ENCODE peak calls at places on chromosomes 11 and 22, in six cellular contexts. Q, F, Z, W, V and L are unnamed samples.

GRCh38 chr11:126878892-126879291 is 121.7 kb downstream of the KIRREL3 start:
- DNase-seq in Z (no peak), V (no peak), W (no peak), Q (no peak), F (no peak), L (no peak)

GRCh38 chr11:16805942-16806341 is 67.5 kb downstream of the C11orf58 start:
- DNase-seq in Z (no peak), V (no peak), F (no peak), W (no peak), Q (no peak), L (no peak)

GRCh38 chr11:117160826-117161225 is 16.7 kb downstream of the PAFAH1B2 start:
- DNase-seq in Q (no peak), V (no peak), W (peak; percentile 56), F (no peak), Z (no peak), L (no peak)

GRCh38 chr22:47544696-47545095 is 782.2 kb downstream of the TBC1D22A start:
- DNase-seq in F (no peak), W (no peak), V (no peak), Q (no peak), Z (no peak), L (no peak)

GRCh38 chr22:40009231-40009769 is 14.5 kb downstream of the FAM83F start:
- DNase-seq in F (no peak), Z (no peak), Q (peak; percentile 15), W (no peak), V (no peak), L (no peak)

GRCh38 chr22:22109693-22110466 is 127.3 kb upstream of the TOP3B start:
- DNase-seq in V (no peak), F (no peak), Q (no peak), Z (no peak), W (no peak), L (no peak)

GRCh38 chr11:74570266-74571061 is 21.9 kb upstream of the POLD3 start:
- DNase-seq in F (peak; percentile 53), W (peak; percentile 73), Q (peak; percentile 58), V (no peak), Z (no peak), L (no peak)

GRCh38 chr22:17198188-17199130 is 20.8 kb downstream of the ADA2 start:
- DNase-seq in Z (no peak), V (no peak), F (peak; percentile 35), W (peak; percentile 59), Q (no peak), L (no peak)

GRCh38 chr11:69002743-69003231 is 10.3 kb downstream of the MRGPRF start:
- DNase-seq in W (no peak), F (no peak), Z (no peak), Q (no peak), V (no peak), L (no peak)

GRCh38 chr11:120331301-120331966 is 4.8 kb upstream of the ARHGEF12 start:
- DNase-seq in F (no peak), W (peak; percentile 83), V (no peak), Z (no peak), Q (peak; percentile 66), L (peak; percentile 29)

GRCh38 chr11:93572621-93573020 is 29.4 kb upstream of the SMCO4 start:
- DNase-seq in W (no peak), Q (no peak), F (no peak), Z (no peak), V (no peak), L (no peak)

GRCh38 chr11:4203603-4204360 is 109.2 kb downstream of the RRM1 start:
- DNase-seq in Z (no peak), W (no peak), V (no peak), F (no peak), Q (no peak), L (no peak)

GRCh38 chr22:20380486-20380885 is 13.5 kb upstream of the ZNF74 start:
- DNase-seq in V (no peak), W (no peak), F (no peak), Z (no peak), Q (no peak), L (no peak)

GRCh38 chr11:65279713-65280459 is 18.1 kb downstream of the POLA2 start:
- DNase-seq in Q (peak; percentile 99), F (peak; percentile 78), W (peak; percentile 92), Z (no peak), V (no peak), L (peak; percentile 87)

GRCh38 chr22:37492428-37493344 is 6.5 kb upstream of the MFNG start:
- DNase-seq in F (no peak), W (peak; percentile 67), V (no peak), Q (peak; percentile 37), Z (no peak), L (no peak)

GRCh38 chr11:20364412-20364792 is 888 bp downstream of the HTATIP2 start:
- DNase-seq in Z (no peak), Q (no peak), F (no peak), V (no peak), W (no peak), L (no peak)

GRCh38 chr22:47724751-47725150 is 962.3 kb downstream of the TBC1D22A start:
- DNase-seq in Z (no peak), Q (no peak), F (no peak), V (no peak), W (no peak), L (no peak)

GRCh38 chr11:104918113-104918824 is 20.0 kb upstream of the CASP12 start:
- DNase-seq in W (peak; percentile 76), Q (peak; percentile 67), V (no peak), F (no peak), Z (no peak), L (no peak)

GRCh38 chr11:104912102-104912501 is 13.8 kb upstream of the CASP12 start:
- DNase-seq in W (no peak), V (no peak), Q (no peak), F (no peak), Z (no peak), L (no peak)

GRCh38 chr11:104917259-104918112 is 19.2 kb upstream of the CASP12 start:
- DNase-seq in V (no peak), W (no peak), F (no peak), Z (no peak), Q (no peak), L (no peak)

DNA sequence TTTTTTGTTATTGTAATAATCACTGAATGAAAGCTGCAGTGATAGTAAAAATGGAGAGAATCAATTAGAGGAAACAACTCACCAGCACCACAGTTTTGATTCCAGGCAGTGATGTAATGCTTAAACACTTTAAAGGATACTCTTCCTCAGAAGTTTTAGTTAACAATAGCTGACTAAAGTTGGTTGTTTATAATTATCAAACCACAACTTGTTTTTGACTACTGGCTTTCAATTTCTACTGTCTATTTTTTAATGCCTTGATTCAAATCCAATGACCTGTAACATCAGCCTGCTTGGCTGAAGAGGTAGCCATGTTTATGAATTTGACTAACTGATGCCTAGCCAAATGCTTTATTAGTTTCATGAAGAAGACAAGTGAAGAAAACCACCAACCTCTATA is 18.2 kb upstream of the CASP12 start:
- DNase-seq in F (no peak), W (no peak), V (no peak), Q (no peak), Z (no peak), L (no peak)
- H3K27ac ChIP-seq in F (no peak overlapping the region), W (no peak overlapping the region), V (no peak overlapping the region), Q (no peak overlapping the region), Z (peak overlapping the region; percentile 58), L (no peak overlapping the region)

GRCh38 chr11:111336062-111336461 is 37.7 kb downstream of the POU2AF3 start:
- DNase-seq in Z (no peak), Q (no peak), F (no peak), V (no peak), W (no peak), L (no peak)

GRCh38 chr11:111336582-111337256 is 38.4 kb downstream of the POU2AF3 start:
- DNase-seq in Q (no peak), F (peak; percentile 78), Z (no peak), V (no peak), W (peak; percentile 95), L (no peak)

GRCh38 chr11:111335596-111335995 is 37.2 kb downstream of the POU2AF3 start:
- DNase-seq in V (no peak), W (no peak), Q (no peak), F (no peak), Z (no peak), L (no peak)

GRCh38 chr11:111335124-111335535 is 36.8 kb downstream of the POU2AF3 start:
- DNase-seq in Q (no peak), Z (no peak), V (peak; percentile 58), W (no peak), F (no peak), L (no peak)

DNA sequence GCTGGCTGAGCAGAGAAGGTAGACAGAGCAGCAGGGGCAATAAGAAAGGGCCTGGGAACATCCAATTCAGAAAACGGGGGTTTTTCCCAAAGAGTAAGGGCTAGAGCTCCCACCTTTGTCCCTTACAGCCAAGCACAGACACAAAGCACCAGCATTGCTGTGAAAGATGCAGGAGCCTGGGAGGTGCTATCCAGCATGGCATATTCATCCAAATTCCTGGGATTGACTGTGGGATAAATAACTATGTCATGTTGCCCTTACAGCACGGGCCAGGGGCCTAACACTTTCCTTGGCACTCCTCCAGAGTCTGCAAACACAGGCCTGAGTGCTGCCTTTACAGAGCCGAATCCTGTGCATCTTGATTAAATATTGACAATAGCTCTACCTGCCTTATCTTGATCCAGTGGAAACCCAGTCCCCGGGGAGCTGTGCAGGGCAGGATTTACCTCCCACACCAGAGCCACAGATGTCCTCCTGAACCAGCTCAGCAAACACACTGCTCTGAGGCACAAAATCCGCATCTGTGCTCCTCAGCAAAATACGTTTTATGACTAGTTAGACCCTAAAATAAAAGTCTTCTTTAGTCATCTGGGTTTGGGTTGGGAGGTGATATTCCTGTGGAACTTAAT is 36.3 kb downstream of the POU2AF3 start:
- DNase-seq in F (no peak), V (peak; percentile 87), Q (no peak), W (no peak), Z (no peak), L (no peak)
- H3K27ac ChIP-seq in F (no peak overlapping the region), V (peak overlapping the region; percentile 35), Q (no peak overlapping the region), W (no peak overlapping the region), Z (no peak overlapping the region), L (no peak overlapping the region)

DNA sequence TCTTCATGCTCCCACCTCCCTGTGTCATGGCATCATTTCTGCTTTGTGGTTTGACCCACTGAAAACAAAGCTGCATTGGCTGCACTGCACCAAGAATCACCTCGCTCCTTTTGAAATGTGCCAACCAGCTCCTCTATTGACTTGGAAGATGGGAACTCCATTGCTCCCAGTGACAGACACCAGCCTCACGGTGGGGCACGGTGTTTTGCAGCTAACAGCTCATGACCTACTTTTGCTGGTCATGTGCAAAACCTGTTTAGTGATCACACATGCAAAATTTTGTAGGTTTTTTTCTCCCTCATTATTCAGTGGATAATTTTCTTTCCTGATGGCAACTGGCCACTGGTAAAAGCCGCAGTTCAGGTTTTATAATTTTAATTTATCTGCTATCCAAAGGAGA is 36.8 kb downstream of the ARFGAP2 start:
- DNase-seq in Z (no peak), Q (no peak), F (no peak), V (no peak), W (no peak), L (no peak)
- H3K27ac ChIP-seq in Z (no peak overlapping the region), Q (no peak overlapping the region), F (no peak overlapping the region), V (no peak overlapping the region), W (no peak overlapping the region), L (no peak overlapping the region)

DNA sequence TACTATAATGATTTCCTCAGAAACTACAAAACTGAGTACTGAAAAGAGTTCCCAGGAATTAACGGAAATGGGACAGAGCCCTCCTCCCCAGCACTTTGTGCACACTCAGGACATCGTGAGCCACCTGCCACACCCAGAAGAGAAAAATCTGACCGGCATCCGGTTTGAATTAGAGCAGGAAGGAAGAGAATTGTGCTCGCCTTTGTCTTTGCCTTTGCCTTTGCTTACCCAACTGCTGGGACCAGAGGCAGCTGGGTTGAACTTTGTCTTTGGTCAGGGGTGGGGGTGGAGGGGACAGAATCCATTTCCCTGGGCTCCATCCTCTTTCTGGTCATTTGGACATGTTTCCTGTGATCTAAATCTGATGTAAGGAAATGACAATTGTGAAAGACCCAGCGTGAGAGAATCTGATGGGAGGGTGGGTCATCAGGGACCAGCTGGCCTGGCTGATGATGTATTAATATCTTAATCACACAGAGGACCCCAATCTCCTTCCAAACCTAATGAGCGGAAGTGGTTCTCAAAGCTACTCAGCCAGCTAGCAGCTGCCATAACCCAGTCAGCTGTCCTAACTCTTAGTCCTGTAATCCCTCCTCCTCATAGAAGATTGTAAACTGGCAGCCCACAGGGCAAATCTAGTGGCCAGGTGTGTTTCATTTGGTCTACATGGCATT is 1.1 kb upstream of the LIMK2 start:
- DNase-seq in F (peak; percentile 44), Q (no peak), V (no peak), Z (no peak), W (peak; percentile 25), L (no peak)
- H3K27ac ChIP-seq in F (peak overlapping the region; percentile 73), Q (no peak overlapping the region), V (no peak overlapping the region), Z (peak overlapping the region; percentile 83), W (no peak overlapping the region), L (peak overlapping the region; percentile 45)